ENCODE peak calls at places on chromosomes 11 and 22, in six cellular contexts. One of them, this sample, is unnamed.

GRCh38 chr22:35785181-35785923 is 67.7 kb downstream of the APOL5 start:
- DNase-seq in IMR-90: no peak
- DNase-seq in GM23338: no peak
- DNase-seq in neuronal stem cell: no peak
- DNase-seq in Karpas-422: no peak
- DNase-seq in PC-3: no peak
- DNase-seq in this sample: peak; percentile 57

GRCh38 chr11:114089748-114090147 is 30.2 kb downstream of the ZBTB16 start:
- DNase-seq in neuronal stem cell: no peak
- DNase-seq in IMR-90: no peak
- DNase-seq in GM23338: no peak
- DNase-seq in PC-3: no peak
- DNase-seq in Karpas-422: no peak
- DNase-seq in this sample: no peak

GRCh38 chr11:63609536-63609935 is 4.7 kb downstream of the PLAAT3 start:
- DNase-seq in GM23338: no peak
- DNase-seq in Karpas-422: no peak
- DNase-seq in PC-3: no peak
- DNase-seq in neuronal stem cell: no peak
- DNase-seq in IMR-90: no peak
- DNase-seq in this sample: no peak

GRCh38 chr11:11332141-11332710 is 20.8 kb downstream of the CSNK2A3 start:
- DNase-seq in neuronal stem cell: no peak
- DNase-seq in GM23338: peak; percentile 1
- DNase-seq in Karpas-422: no peak
- DNase-seq in IMR-90: no peak
- DNase-seq in PC-3: peak; percentile 51
- DNase-seq in this sample: no peak

GRCh38 chr11:62830904-62831519 is 839 bp downstream of the STX5 start:
- DNase-seq in IMR-90: no peak
- DNase-seq in GM23338: peak; percentile 74
- DNase-seq in Karpas-422: no peak
- DNase-seq in neuronal stem cell: no peak
- DNase-seq in PC-3: no peak
- DNase-seq in this sample: peak; percentile 48

GRCh38 chr11:65417702-65418430 is 4.7 kb upstream of the NEAT1 start:
- DNase-seq in GM23338: no peak
- DNase-seq in PC-3: peak; percentile 9
- DNase-seq in IMR-90: peak; percentile 28
- DNase-seq in Karpas-422: peak; percentile 68
- DNase-seq in neuronal stem cell: no peak
- DNase-seq in this sample: no peak

GRCh38 chr11:26753738-26754504 is 32.1 kb upstream of the SLC5A12 start:
- DNase-seq in Karpas-422: peak; percentile 72
- DNase-seq in neuronal stem cell: peak; percentile 48
- DNase-seq in GM23338: peak; percentile 84
- DNase-seq in IMR-90: peak; percentile 74
- DNase-seq in PC-3: peak; percentile 53
- DNase-seq in this sample: peak; percentile 48

GRCh38 chr11:92342034-92342433 is 117.4 kb downstream of the FAT3 start:
- DNase-seq in neuronal stem cell: no peak
- DNase-seq in IMR-90: no peak
- DNase-seq in PC-3: no peak
- DNase-seq in Karpas-422: no peak
- DNase-seq in GM23338: no peak
- DNase-seq in this sample: no peak

GRCh38 chr11:14894657-14895598 is 2.9 kb upstream of the CYP2R1 start:
- DNase-seq in Karpas-422: peak; percentile 72
- DNase-seq in neuronal stem cell: no peak
- DNase-seq in IMR-90: peak; percentile 52
- DNase-seq in GM23338: no peak
- DNase-seq in PC-3: no peak
- DNase-seq in this sample: no peak

GRCh38 chr11:65316311-65316978 is 1.8 kb downstream of the CDC42EP2 start:
- DNase-seq in IMR-90: peak; percentile 97
- DNase-seq in Karpas-422: peak; percentile 42
- DNase-seq in GM23338: peak; percentile 64
- DNase-seq in neuronal stem cell: no peak
- DNase-seq in PC-3: peak; percentile 57
- DNase-seq in this sample: peak; percentile 83

GRCh38 chr11:122559734-122560382 is 95.7 kb upstream of the UBASH3B start:
- DNase-seq in IMR-90: peak; percentile 25
- DNase-seq in GM23338: peak; percentile 84
- DNase-seq in Karpas-422: no peak
- DNase-seq in neuronal stem cell: no peak
- DNase-seq in PC-3: peak; percentile 27
- DNase-seq in this sample: no peak

GRCh38 chr11:69707156-69707555 is 3.3 kb upstream of the FGF19 start:
- DNase-seq in PC-3: no peak
- DNase-seq in Karpas-422: peak; percentile 47
- DNase-seq in neuronal stem cell: no peak
- DNase-seq in GM23338: peak; percentile 65
- DNase-seq in IMR-90: no peak
- DNase-seq in this sample: no peak

GRCh38 chr22:47053013-47053864 is 290.8 kb downstream of the TBC1D22A start:
- DNase-seq in PC-3: no peak
- DNase-seq in GM23338: no peak
- DNase-seq in Karpas-422: no peak
- DNase-seq in IMR-90: no peak
- DNase-seq in neuronal stem cell: no peak
- DNase-seq in this sample: no peak

GRCh38 chr11:57307666-57308270 is 17.0 kb downstream of the TNKS1BP1 start:
- DNase-seq in neuronal stem cell: no peak
- DNase-seq in IMR-90: no peak
- DNase-seq in GM23338: no peak
- DNase-seq in PC-3: peak; percentile 91
- DNase-seq in Karpas-422: no peak
- DNase-seq in this sample: no peak

GRCh38 chr11:104001474-104001873 is 35.0 kb upstream of the DDI1 start:
- DNase-seq in Karpas-422: no peak
- DNase-seq in PC-3: no peak
- DNase-seq in IMR-90: peak; percentile 86
- DNase-seq in neuronal stem cell: no peak
- DNase-seq in GM23338: no peak
- DNase-seq in this sample: peak; percentile 52

GRCh38 chr11:28675183-28675582 is 567.0 kb downstream of the METTL15 start:
- DNase-seq in neuronal stem cell: no peak
- DNase-seq in GM23338: no peak
- DNase-seq in PC-3: no peak
- DNase-seq in IMR-90: no peak
- DNase-seq in Karpas-422: no peak
- DNase-seq in this sample: no peak

GRCh38 chr11:131816046-131816445 is 445.6 kb downstream of the NTM start:
- DNase-seq in GM23338: no peak
- DNase-seq in IMR-90: no peak
- DNase-seq in Karpas-422: no peak
- DNase-seq in PC-3: no peak
- DNase-seq in neuronal stem cell: no peak
- DNase-seq in this sample: no peak

GRCh38 chr11:33375688-33376311 is 118.6 kb downstream of the HIPK3 start:
- DNase-seq in IMR-90: peak; percentile 28
- DNase-seq in PC-3: peak; percentile 34
- DNase-seq in neuronal stem cell: peak; percentile 37
- DNase-seq in GM23338: peak; percentile 73
- DNase-seq in Karpas-422: peak; percentile 76
- DNase-seq in this sample: peak; percentile 31

GRCh38 chr11:78796956-78797355 is 222.3 kb upstream of the NARS2 start:
- DNase-seq in neuronal stem cell: no peak
- DNase-seq in PC-3: peak; percentile 99
- DNase-seq in Karpas-422: no peak
- DNase-seq in IMR-90: peak; percentile 100
- DNase-seq in GM23338: no peak
- DNase-seq in this sample: peak; percentile 96

GRCh38 chr11:22752908-22753310 is 76.7 kb downstream of the SVIP start:
- DNase-seq in neuronal stem cell: no peak
- DNase-seq in Karpas-422: no peak
- DNase-seq in IMR-90: no peak
- DNase-seq in PC-3: no peak
- DNase-seq in GM23338: no peak
- DNase-seq in this sample: no peak

GRCh38 chr22:44405661-44406060 is 92.4 kb downstream of the RTL6 start:
- DNase-seq in GM23338: no peak
- DNase-seq in Karpas-422: no peak
- DNase-seq in PC-3: no peak
- DNase-seq in IMR-90: no peak
- DNase-seq in neuronal stem cell: no peak
- DNase-seq in this sample: no peak

GRCh38 chr11:116452447-116452846 is 320.3 kb downstream of the BUD13 start:
- DNase-seq in PC-3: no peak
- DNase-seq in GM23338: no peak
- DNase-seq in IMR-90: no peak
- DNase-seq in neuronal stem cell: no peak
- DNase-seq in Karpas-422: no peak
- DNase-seq in this sample: no peak

GRCh38 chr11:1033016-1033798 is 3.3 kb downstream of the MUC6 start:
- DNase-seq in Karpas-422: no peak
- DNase-seq in GM23338: no peak
- DNase-seq in PC-3: no peak
- DNase-seq in neuronal stem cell: no peak
- DNase-seq in IMR-90: no peak
- DNase-seq in this sample: no peak

GRCh38 chr11:102047305-102047924 is at the start of gene CFAP300:
- DNase-seq in neuronal stem cell: peak; percentile 55
- DNase-seq in Karpas-422: no peak
- DNase-seq in PC-3: peak; percentile 77
- DNase-seq in GM23338: peak; percentile 85
- DNase-seq in IMR-90: peak; percentile 33
- DNase-seq in this sample: peak; percentile 52

GRCh38 chr11:41306435-41306834 is 153.0 kb downstream of the LRRC4C start:
- DNase-seq in Karpas-422: no peak
- DNase-seq in GM23338: no peak
- DNase-seq in PC-3: no peak
- DNase-seq in neuronal stem cell: no peak
- DNase-seq in IMR-90: no peak
- DNase-seq in this sample: peak; percentile 79

GRCh38 chr22:37559901-37560681 is at the start of gene CDC42EP1:
- DNase-seq in PC-3: peak; percentile 54
- DNase-seq in GM23338: peak; percentile 72
- DNase-seq in IMR-90: peak; percentile 36
- DNase-seq in neuronal stem cell: no peak
- DNase-seq in Karpas-422: no peak
- DNase-seq in this sample: peak; percentile 40

GRCh38 chr22:20422271-20422958 is 15.2 kb downstream of the SCARF2 start:
- DNase-seq in PC-3: no peak
- DNase-seq in Karpas-422: no peak
- DNase-seq in neuronal stem cell: no peak
- DNase-seq in GM23338: no peak
- DNase-seq in IMR-90: peak; percentile 43
- DNase-seq in this sample: peak; percentile 50

GRCh38 chr11:59534676-59535075 is 23.3 kb downstream of the OR4D9 start:
- DNase-seq in PC-3: no peak
- DNase-seq in IMR-90: no peak
- DNase-seq in GM23338: no peak
- DNase-seq in Karpas-422: no peak
- DNase-seq in neuronal stem cell: no peak
- DNase-seq in this sample: no peak
- H2AFZ ChIP-seq in PC-3: no peak overlapping the region
- H2AFZ ChIP-seq in IMR-90: peak overlapping the region; percentile 15
- H2AFZ ChIP-seq in GM23338: peak overlapping the region; percentile 32
- H2AFZ ChIP-seq in Karpas-422: no peak overlapping the region
- H2AFZ ChIP-seq in neuronal stem cell: no peak overlapping the region
- H2AFZ ChIP-seq in this sample: no peak overlapping the region

GRCh38 chr11:12577746-12578644 is 96.2 kb upstream of the TEAD1 start:
- DNase-seq in GM23338: peak; percentile 60
- DNase-seq in PC-3: peak; percentile 11
- DNase-seq in Karpas-422: no peak
- DNase-seq in neuronal stem cell: no peak
- DNase-seq in IMR-90: no peak
- DNase-seq in this sample: peak; percentile 27
- H2AFZ ChIP-seq in GM23338: peak overlapping the region; percentile 77
- H2AFZ ChIP-seq in PC-3: no peak overlapping the region
- H2AFZ ChIP-seq in Karpas-422: no peak overlapping the region
- H2AFZ ChIP-seq in neuronal stem cell: no peak overlapping the region
- H2AFZ ChIP-seq in IMR-90: peak overlapping the region; percentile 28
- H2AFZ ChIP-seq in this sample: no peak overlapping the region

GRCh38 chr11:128040603-128041002 is 546.8 kb downstream of the ETS1 start:
- DNase-seq in PC-3: peak; percentile 31
- DNase-seq in Karpas-422: no peak
- DNase-seq in neuronal stem cell: no peak
- DNase-seq in GM23338: no peak
- DNase-seq in IMR-90: no peak
- DNase-seq in this sample: no peak

GRCh38 chr11:128036006-128036405 is 551.4 kb downstream of the ETS1 start:
- DNase-seq in neuronal stem cell: no peak
- DNase-seq in PC-3: no peak
- DNase-seq in Karpas-422: no peak
- DNase-seq in GM23338: no peak
- DNase-seq in IMR-90: no peak
- DNase-seq in this sample: no peak

GRCh38 chr11:128036556-128037093 is 550.7 kb downstream of the ETS1 start:
- DNase-seq in IMR-90: peak; percentile 35
- DNase-seq in PC-3: no peak
- DNase-seq in neuronal stem cell: no peak
- DNase-seq in Karpas-422: no peak
- DNase-seq in GM23338: no peak
- DNase-seq in this sample: no peak

GRCh38 chr11:128042290-128042751 is 545.0 kb downstream of the ETS1 start:
- DNase-seq in neuronal stem cell: no peak
- DNase-seq in Karpas-422: no peak
- DNase-seq in GM23338: no peak
- DNase-seq in IMR-90: no peak
- DNase-seq in PC-3: peak; percentile 34
- DNase-seq in this sample: no peak

DNA sequence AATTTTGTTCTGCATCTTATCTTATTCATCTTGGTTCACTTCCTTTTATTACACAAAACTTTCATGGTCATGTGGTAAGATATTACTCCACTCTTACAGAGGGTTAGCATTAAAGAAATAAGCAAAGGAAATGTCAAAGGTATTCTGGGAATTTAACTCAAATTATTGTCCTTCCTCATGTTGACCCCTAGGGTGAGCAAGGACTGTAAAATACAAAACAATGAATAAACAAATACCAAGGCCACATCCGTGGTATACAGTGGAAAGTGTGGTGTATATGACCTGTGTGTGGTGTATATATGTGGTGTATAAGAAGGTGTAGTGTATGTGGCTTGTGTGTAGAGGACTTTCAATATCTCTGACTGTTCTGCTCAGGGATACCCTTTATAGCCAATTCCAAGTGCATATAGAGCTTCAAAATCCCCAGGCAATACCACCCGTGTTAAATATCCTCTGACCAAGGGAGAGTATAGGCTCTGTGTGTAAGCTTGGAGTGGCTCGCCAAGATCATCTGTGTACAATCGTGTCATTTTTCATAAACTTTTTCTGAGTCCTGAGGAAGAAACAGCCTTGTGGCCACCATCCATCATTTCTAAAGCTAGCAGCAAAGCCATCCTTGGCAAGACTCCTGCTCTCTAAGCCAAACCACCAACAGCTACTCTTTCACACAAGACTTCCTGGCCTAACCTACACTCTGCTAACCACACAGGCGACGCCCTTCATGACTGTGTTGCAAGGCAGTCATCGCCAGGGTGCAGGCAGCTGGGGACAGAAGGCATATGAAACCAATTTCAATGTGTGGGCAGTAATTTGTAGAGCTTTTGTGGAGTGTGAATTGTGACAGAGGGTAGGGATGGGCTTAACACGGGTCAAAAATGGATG is 548.0 kb downstream of the ETS1 start:
- DNase-seq in PC-3: peak; percentile 94
- DNase-seq in Karpas-422: no peak
- DNase-seq in GM23338: no peak
- DNase-seq in neuronal stem cell: no peak
- DNase-seq in IMR-90: peak; percentile 82
- DNase-seq in this sample: peak; percentile 98
- H2AFZ ChIP-seq in PC-3: no peak overlapping the region
- H2AFZ ChIP-seq in Karpas-422: no peak overlapping the region
- H2AFZ ChIP-seq in GM23338: no peak overlapping the region
- H2AFZ ChIP-seq in neuronal stem cell: no peak overlapping the region
- H2AFZ ChIP-seq in IMR-90: no peak overlapping the region
- H2AFZ ChIP-seq in this sample: no peak overlapping the region

GRCh38 chr22:38706101-38706884 is 549 bp downstream of the GTPBP1 start:
- DNase-seq in GM23338: peak; percentile 38
- DNase-seq in IMR-90: peak; percentile 27
- DNase-seq in PC-3: no peak
- DNase-seq in Karpas-422: peak; percentile 69
- DNase-seq in neuronal stem cell: no peak
- DNase-seq in this sample: no peak
- H2AFZ ChIP-seq in GM23338: no peak overlapping the region
- H2AFZ ChIP-seq in IMR-90: peak overlapping the region; percentile 92
- H2AFZ ChIP-seq in PC-3: peak overlapping the region; percentile 46
- H2AFZ ChIP-seq in Karpas-422: no peak overlapping the region
- H2AFZ ChIP-seq in neuronal stem cell: peak overlapping the region; percentile 90
- H2AFZ ChIP-seq in this sample: peak overlapping the region; percentile 56

This sample was measured in astrocyte.